ENCODE peak calls at places on chromosomes 13 and 19, in seven cellular contexts. One of them, this sample, is unnamed.
A peak's percentile ranks its signal among the peaks of the same experiment; 100 is the strongest.

GRCh38 chr19:13978306-13978705 is 26.0 kb downstream of the DCAF15 start:
- DNase-seq in dorsolateral prefrontal cortex: peak; percentile 57
- DNase-seq in GM12865: no peak
- DNase-seq in left ventricle myocardium inferior: peak; percentile 88
- DNase-seq in PC-9: no peak
- DNase-seq in A549: no peak
- DNase-seq in foreskin fibroblast: peak; percentile 25
- DNase-seq in this sample: no peak

GRCh38 chr19:16258440-16258903 is 60.8 kb downstream of the AP1M1 start:
- DNase-seq in GM12865: no peak
- DNase-seq in dorsolateral prefrontal cortex: peak; percentile 39
- DNase-seq in PC-9: no peak
- DNase-seq in left ventricle myocardium inferior: peak; percentile 81
- DNase-seq in foreskin fibroblast: no peak
- DNase-seq in A549: no peak
- DNase-seq in this sample: no peak

GRCh38 chr19:11418518-11419506 is at the start of gene RGL3:
- DNase-seq in PC-9: peak; percentile 56
- DNase-seq in GM12865: no peak
- DNase-seq in A549: no peak
- DNase-seq in foreskin fibroblast: no peak
- DNase-seq in dorsolateral prefrontal cortex: no peak
- DNase-seq in left ventricle myocardium inferior: peak; percentile 67
- DNase-seq in this sample: no peak

GRCh38 chr13:61880576-61881283 is 465.1 kb upstream of the PCDH20 start:
- DNase-seq in left ventricle myocardium inferior: no peak
- DNase-seq in PC-9: no peak
- DNase-seq in foreskin fibroblast: no peak
- DNase-seq in A549: peak; percentile 34
- DNase-seq in dorsolateral prefrontal cortex: no peak
- DNase-seq in GM12865: peak; percentile 51
- DNase-seq in this sample: peak; percentile 13

GRCh38 chr19:49875801-49876421 is 1.2 kb downstream of the AKT1S1 start:
- DNase-seq in GM12865: peak; percentile 66
- DNase-seq in left ventricle myocardium inferior: peak; percentile 64
- DNase-seq in PC-9: no peak
- DNase-seq in foreskin fibroblast: no peak
- DNase-seq in dorsolateral prefrontal cortex: peak; percentile 70
- DNase-seq in A549: no peak
- DNase-seq in this sample: no peak

GRCh38 chr13:66886248-66886647 is 343.9 kb downstream of the PCDH9 start:
- DNase-seq in GM12865: no peak
- DNase-seq in PC-9: no peak
- DNase-seq in A549: no peak
- DNase-seq in dorsolateral prefrontal cortex: peak; percentile 35
- DNase-seq in foreskin fibroblast: no peak
- DNase-seq in left ventricle myocardium inferior: no peak
- DNase-seq in this sample: no peak

GRCh38 chr19:46221981-46222610 is 7.4 kb upstream of the IGFL1 start:
- DNase-seq in left ventricle myocardium inferior: peak; percentile 29
- DNase-seq in A549: peak; percentile 88
- DNase-seq in foreskin fibroblast: peak; percentile 54
- DNase-seq in PC-9: peak; percentile 99
- DNase-seq in dorsolateral prefrontal cortex: no peak
- DNase-seq in GM12865: no peak
- DNase-seq in this sample: no peak

GRCh38 chr13:110065780-110066179 is 241.2 kb downstream of the COL4A1 start:
- DNase-seq in foreskin fibroblast: no peak
- DNase-seq in left ventricle myocardium inferior: no peak
- DNase-seq in PC-9: no peak
- DNase-seq in GM12865: no peak
- DNase-seq in A549: no peak
- DNase-seq in dorsolateral prefrontal cortex: no peak
- DNase-seq in this sample: no peak

GRCh38 chr19:37986048-37986750 is 79.2 kb downstream of the SIPA1L3 start:
- DNase-seq in left ventricle myocardium inferior: no peak
- DNase-seq in GM12865: peak; percentile 65
- DNase-seq in dorsolateral prefrontal cortex: no peak
- DNase-seq in foreskin fibroblast: no peak
- DNase-seq in A549: no peak
- DNase-seq in PC-9: no peak
- DNase-seq in this sample: no peak

GRCh38 chr13:104869501-104869900 is 1666.0 kb downstream of the EFNB2 start:
- DNase-seq in dorsolateral prefrontal cortex: no peak
- DNase-seq in GM12865: peak; percentile 35
- DNase-seq in left ventricle myocardium inferior: no peak
- DNase-seq in A549: no peak
- DNase-seq in foreskin fibroblast: no peak
- DNase-seq in PC-9: no peak
- DNase-seq in this sample: no peak

GRCh38 chr19:46635920-46636761 is at the start of gene GNG8:
- DNase-seq in foreskin fibroblast: no peak
- DNase-seq in PC-9: no peak
- DNase-seq in dorsolateral prefrontal cortex: no peak
- DNase-seq in GM12865: no peak
- DNase-seq in left ventricle myocardium inferior: no peak
- DNase-seq in A549: no peak
- DNase-seq in this sample: no peak

GRCh38 chr13:36862002-36862706 is 43.1 kb downstream of the RFXAP start:
- DNase-seq in foreskin fibroblast: no peak
- DNase-seq in left ventricle myocardium inferior: no peak
- DNase-seq in dorsolateral prefrontal cortex: no peak
- DNase-seq in A549: no peak
- DNase-seq in GM12865: no peak
- DNase-seq in PC-9: no peak
- DNase-seq in this sample: no peak

GRCh38 chr13:43815204-43815603 is 28.4 kb upstream of the ENOX1 start:
- DNase-seq in foreskin fibroblast: peak; percentile 50
- DNase-seq in left ventricle myocardium inferior: no peak
- DNase-seq in dorsolateral prefrontal cortex: no peak
- DNase-seq in PC-9: no peak
- DNase-seq in A549: peak; percentile 28
- DNase-seq in GM12865: no peak
- DNase-seq in this sample: no peak

DNA sequence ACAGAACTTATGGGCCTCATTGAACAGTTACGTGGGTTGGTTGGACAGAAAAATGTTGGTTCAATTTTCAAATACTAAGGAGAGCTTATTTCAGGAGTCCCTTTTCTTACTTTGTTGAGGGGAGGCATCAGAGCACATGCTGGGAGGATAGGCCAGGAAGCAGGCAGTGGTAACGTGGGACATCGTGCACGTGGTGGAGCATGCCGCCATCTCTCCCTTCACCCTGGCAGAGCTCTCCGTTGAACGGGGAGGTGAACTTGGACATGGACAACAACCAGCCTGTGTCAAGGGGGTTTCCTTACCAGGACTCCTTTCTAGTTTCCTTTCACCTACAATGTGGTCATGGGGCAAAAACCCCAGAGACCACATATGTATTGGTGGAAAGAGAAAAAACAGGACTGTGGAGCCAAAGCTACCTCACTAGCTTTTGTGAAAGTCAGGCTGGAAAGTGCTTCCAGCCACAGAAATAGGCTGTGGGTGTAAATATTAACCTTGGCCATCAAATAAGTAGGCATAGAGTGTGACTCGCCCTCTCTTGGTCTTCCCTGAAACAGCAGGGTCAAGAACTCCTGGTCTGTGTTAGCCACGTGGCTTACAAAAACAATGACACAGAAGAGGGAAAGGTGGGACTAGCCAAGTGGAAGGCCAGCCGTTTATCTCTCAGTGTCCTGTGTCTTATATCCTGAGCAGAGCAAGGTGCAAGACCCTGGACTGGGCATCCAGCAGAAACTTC is 14.4 kb downstream of the MICOS13 start:
- DNase-seq in GM12865: peak; percentile 54
- DNase-seq in left ventricle myocardium inferior: no peak
- DNase-seq in A549: peak; percentile 68
- DNase-seq in dorsolateral prefrontal cortex: no peak
- DNase-seq in PC-9: no peak
- DNase-seq in foreskin fibroblast: peak; percentile 81
- DNase-seq in this sample: no peak
- TF ChIP-seq CTCF in GM12865: no peak
- TF ChIP-seq CTCF in left ventricle myocardium inferior: no peak
- TF ChIP-seq CTCF in A549: no peak
- TF ChIP-seq CTCF in dorsolateral prefrontal cortex: no peak
- TF ChIP-seq CTCF in PC-9: no peak
- TF ChIP-seq CTCF in foreskin fibroblast: peak; percentile 21
- TF ChIP-seq CTCF in this sample: peak; percentile 17

GRCh38 chr19:6423499-6424189 is 967 bp downstream of the KHSRP start:
- DNase-seq in left ventricle myocardium inferior: no peak
- DNase-seq in foreskin fibroblast: peak; percentile 44
- DNase-seq in A549: no peak
- DNase-seq in PC-9: no peak
- DNase-seq in dorsolateral prefrontal cortex: no peak
- DNase-seq in GM12865: peak; percentile 56
- DNase-seq in this sample: no peak

GRCh38 chr19:6424190-6424938 is at the start of gene KHSRP:
- DNase-seq in left ventricle myocardium inferior: no peak
- DNase-seq in foreskin fibroblast: no peak
- DNase-seq in PC-9: no peak
- DNase-seq in dorsolateral prefrontal cortex: no peak
- DNase-seq in A549: no peak
- DNase-seq in GM12865: peak; percentile 46
- DNase-seq in this sample: no peak

GRCh38 chr19:6427131-6427530 is 2.5 kb upstream of the KHSRP start:
- DNase-seq in dorsolateral prefrontal cortex: no peak
- DNase-seq in foreskin fibroblast: no peak
- DNase-seq in PC-9: no peak
- DNase-seq in GM12865: no peak
- DNase-seq in left ventricle myocardium inferior: no peak
- DNase-seq in A549: no peak
- DNase-seq in this sample: no peak

GRCh38 chr19:6425732-6426686 is 1.4 kb upstream of the KHSRP start:
- DNase-seq in PC-9: no peak
- DNase-seq in foreskin fibroblast: no peak
- DNase-seq in A549: no peak
- DNase-seq in dorsolateral prefrontal cortex: no peak
- DNase-seq in left ventricle myocardium inferior: no peak
- DNase-seq in GM12865: no peak
- DNase-seq in this sample: no peak

GRCh38 chr19:6424939-6425731 is 524 bp upstream of the KHSRP start:
- DNase-seq in foreskin fibroblast: peak; percentile 100
- DNase-seq in PC-9: peak; percentile 98
- DNase-seq in GM12865: peak; percentile 100
- DNase-seq in A549: peak; percentile 100
- DNase-seq in left ventricle myocardium inferior: peak; percentile 100
- DNase-seq in dorsolateral prefrontal cortex: peak; percentile 100
- DNase-seq in this sample: peak; percentile 100
- H3K4me3 ChIP-seq in foreskin fibroblast: peak overlapping the region; percentile 22
- H3K4me3 ChIP-seq in PC-9: no peak overlapping the region
- H3K4me3 ChIP-seq in GM12865: peak overlapping the region; percentile 45
- H3K4me3 ChIP-seq in A549: peak overlapping the region; percentile 15
- H3K4me3 ChIP-seq in left ventricle myocardium inferior: peak overlapping the region; percentile 91
- H3K4me3 ChIP-seq in dorsolateral prefrontal cortex: peak overlapping the region; percentile 85
- H3K4me3 ChIP-seq in this sample: peak overlapping the region; percentile 14

GRCh38 chr13:114027826-114028225 is 54.0 kb upstream of the C13orf46 start:
- DNase-seq in PC-9: no peak
- DNase-seq in GM12865: no peak
- DNase-seq in A549: no peak
- DNase-seq in foreskin fibroblast: no peak
- DNase-seq in dorsolateral prefrontal cortex: no peak
- DNase-seq in left ventricle myocardium inferior: no peak
- DNase-seq in this sample: no peak
- TF ChIP-seq CTCF in PC-9: no peak
- TF ChIP-seq CTCF in GM12865: no peak
- TF ChIP-seq CTCF in A549: no peak
- TF ChIP-seq CTCF in foreskin fibroblast: no peak
- TF ChIP-seq CTCF in dorsolateral prefrontal cortex: no peak
- TF ChIP-seq CTCF in left ventricle myocardium inferior: no peak
- TF ChIP-seq CTCF in this sample: no peak

GRCh38 chr13:101140936-101141335 is 275.4 kb downstream of the NALCN start:
- DNase-seq in PC-9: no peak
- DNase-seq in foreskin fibroblast: no peak
- DNase-seq in A549: no peak
- DNase-seq in dorsolateral prefrontal cortex: no peak
- DNase-seq in GM12865: no peak
- DNase-seq in left ventricle myocardium inferior: no peak
- DNase-seq in this sample: no peak

GRCh38 chr13:101139076-101139475 is 277.2 kb downstream of the NALCN start:
- DNase-seq in A549: no peak
- DNase-seq in PC-9: no peak
- DNase-seq in dorsolateral prefrontal cortex: no peak
- DNase-seq in left ventricle myocardium inferior: no peak
- DNase-seq in foreskin fibroblast: no peak
- DNase-seq in GM12865: no peak
- DNase-seq in this sample: no peak

GRCh38 chr13:101144808-101145419 is 271.4 kb downstream of the NALCN start:
- DNase-seq in A549: peak; percentile 50
- DNase-seq in dorsolateral prefrontal cortex: no peak
- DNase-seq in foreskin fibroblast: peak; percentile 29
- DNase-seq in PC-9: peak; percentile 57
- DNase-seq in left ventricle myocardium inferior: no peak
- DNase-seq in GM12865: peak; percentile 67
- DNase-seq in this sample: peak; percentile 14

GRCh38 chr13:101140087-101140770 is 276.1 kb downstream of the NALCN start:
- DNase-seq in GM12865: no peak
- DNase-seq in dorsolateral prefrontal cortex: no peak
- DNase-seq in left ventricle myocardium inferior: no peak
- DNase-seq in PC-9: no peak
- DNase-seq in foreskin fibroblast: no peak
- DNase-seq in A549: no peak
- DNase-seq in this sample: no peak
- H3K4me3 ChIP-seq in GM12865: no peak overlapping the region
- H3K4me3 ChIP-seq in dorsolateral prefrontal cortex: no peak overlapping the region
- H3K4me3 ChIP-seq in left ventricle myocardium inferior: no peak overlapping the region
- H3K4me3 ChIP-seq in PC-9: no peak overlapping the region
- H3K4me3 ChIP-seq in foreskin fibroblast: no peak overlapping the region
- H3K4me3 ChIP-seq in A549: no peak overlapping the region
- H3K4me3 ChIP-seq in this sample: no peak overlapping the region

DNA sequence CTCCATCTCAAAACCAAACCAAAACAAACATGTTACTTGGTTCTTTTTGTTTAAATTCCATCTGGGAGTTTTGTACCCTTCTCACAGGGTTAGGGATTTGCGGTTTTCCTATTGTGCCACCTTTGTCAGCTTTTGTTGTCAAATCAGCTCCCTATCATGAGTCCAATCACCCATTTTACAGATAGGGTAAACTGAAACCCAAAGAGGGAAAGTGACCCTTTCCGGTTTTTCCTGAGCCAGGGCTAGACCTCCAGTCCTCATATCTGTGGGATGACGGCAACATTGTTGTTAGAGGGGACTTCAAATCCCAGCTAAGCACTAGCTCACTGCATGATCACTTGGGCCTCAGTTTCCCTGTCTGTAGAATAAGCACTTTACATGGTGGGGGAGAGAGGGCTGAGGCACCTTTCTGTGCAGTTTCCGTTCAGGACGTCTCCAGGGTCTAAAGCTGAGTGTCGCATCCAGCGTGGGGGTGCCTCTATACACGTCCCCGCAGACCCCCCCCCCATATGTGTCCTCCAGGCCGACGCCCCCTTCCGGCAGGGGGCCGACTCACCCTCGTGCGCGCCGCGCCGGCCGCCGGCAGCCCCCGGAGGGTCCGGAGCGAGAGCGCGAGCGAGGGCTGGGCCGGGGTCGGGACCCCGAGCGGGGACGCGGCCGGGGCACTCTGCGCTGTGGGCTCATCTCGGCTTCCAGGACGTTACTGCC is 3.9 kb downstream of the CCDC194 start:
- DNase-seq in dorsolateral prefrontal cortex: no peak
- DNase-seq in PC-9: no peak
- DNase-seq in GM12865: no peak
- DNase-seq in A549: no peak
- DNase-seq in foreskin fibroblast: no peak
- DNase-seq in left ventricle myocardium inferior: no peak
- DNase-seq in this sample: no peak
- TF ChIP-seq CTCF in dorsolateral prefrontal cortex: no peak
- TF ChIP-seq CTCF in PC-9: no peak
- TF ChIP-seq CTCF in GM12865: no peak
- TF ChIP-seq CTCF in A549: no peak
- TF ChIP-seq CTCF in foreskin fibroblast: no peak
- TF ChIP-seq CTCF in left ventricle myocardium inferior: no peak
- TF ChIP-seq CTCF in this sample: no peak